ENCODE peak calls at places on chromosomes 6 and 20, in six cellular contexts. X is bronchial epithelial cell, A is IMR-90, K is lung, R is GM23338, Y is upper lobe of right lung. B is an unnamed sample.

GRCh38 chr6:37202788-37203491 is 33.0 kb downstream of the PIM1 start:
- DNase-seq in K (no peak), X (peak), R (no peak), Y (no peak), A (no peak), B (no peak)

GRCh38 chr20:1277529-1278322 is 11.6 kb downstream of the SNPH start:
- DNase-seq in A (no peak), K (no peak), R (no peak), Y (no peak), X (no peak), B (no peak)

GRCh38 chr6:107658920-107659879 is 164.9 kb downstream of the SCML4 start:
- DNase-seq in Y (no peak), X (peak), R (no peak), K (no peak), A (peak), B (no peak)

GRCh38 chr20:33246077-33246476 is 10.3 kb downstream of the BPIFA1 start:
- DNase-seq in A (no peak), K (no peak), Y (no peak), X (no peak), R (no peak), B (no peak)

GRCh38 chr6:168674595-168674994 is 233.6 kb downstream of the SMOC2 start:
- DNase-seq in Y (peak), A (no peak), X (no peak), R (no peak), K (no peak), B (no peak)

GRCh38 chr6:100446922-100447899 is 17.5 kb downstream of the SIM1 start:
- DNase-seq in Y (no peak), X (no peak), R (peak), K (no peak), A (no peak), B (peak)

GRCh38 chr6:41537359-41537758 is 8.8 kb upstream of the FOXP4 start:
- DNase-seq in K (no peak), X (no peak), Y (no peak), A (no peak), R (no peak), B (no peak)

GRCh38 chr6:72651191-72651590 is 29.3 kb downstream of the KCNQ5 start:
- DNase-seq in Y (no peak), X (no peak), R (no peak), K (no peak), A (no peak), B (no peak)

GRCh38 chr20:59349277-59349676 is 48.9 kb downstream of the EDN3 start:
- DNase-seq in K (no peak), X (no peak), R (no peak), A (no peak), Y (no peak), B (no peak)

GRCh38 chr20:41996951-41997350 is 378.8 kb upstream of the CHD6 start:
- DNase-seq in X (no peak), R (no peak), A (no peak), K (no peak), Y (no peak), B (peak)

GRCh38 chr6:35318200-35318844 is 20.7 kb downstream of the DEF6 start:
- DNase-seq in K (peak), Y (peak), X (peak), A (peak), R (peak), B (peak)

DNA sequence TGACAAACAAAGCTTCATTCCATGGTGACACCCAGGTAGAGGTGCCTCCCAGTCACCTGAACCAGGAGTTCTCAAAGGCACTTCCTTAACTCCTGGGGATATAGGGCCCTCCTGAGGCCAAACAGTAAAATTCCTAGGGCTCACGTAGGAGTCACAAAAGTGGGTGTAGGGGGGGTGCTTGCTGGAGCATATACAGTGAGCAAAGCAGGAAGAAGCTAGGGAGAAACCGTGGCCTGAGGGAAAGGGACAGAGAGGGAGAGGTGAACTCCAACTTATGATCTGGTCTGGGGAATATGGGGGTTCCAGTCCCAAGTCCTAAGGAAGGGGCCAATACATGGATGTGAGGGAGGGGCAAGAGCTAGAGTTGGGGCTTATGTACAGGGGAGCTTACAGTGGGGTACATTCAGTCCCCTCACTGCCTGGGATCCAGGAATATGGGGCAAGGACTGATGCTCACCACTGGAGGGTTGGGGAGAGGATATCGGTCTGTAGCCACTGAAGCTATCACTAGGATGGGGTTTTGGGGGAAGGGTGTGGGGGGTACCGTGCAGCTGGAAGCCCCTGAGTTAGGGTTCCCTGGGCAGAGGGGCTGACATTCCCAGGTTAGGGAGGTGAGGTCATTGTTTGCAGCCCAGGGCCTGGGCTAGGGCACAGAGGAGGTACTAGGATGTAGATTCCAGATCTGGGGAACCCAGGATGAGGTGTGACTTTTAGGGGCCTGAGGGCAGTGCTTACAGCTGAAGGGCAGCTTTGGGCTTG is 950 bp downstream of the PEDS1 start:
- DNase-seq in R (peak), Y (no peak), X (peak), K (no peak), A (no peak), B (peak)
- TF ChIP-seq CTCF in R (peak), Y (no peak), X (peak), K (no peak), A (no peak), B (no peak)

GRCh38 chr6:101607286-101607685 is 213.8 kb downstream of the GRIK2 start:
- DNase-seq in K (no peak), X (no peak), R (no peak), Y (no peak), A (no peak), B (no peak)
- H3K4me3 ChIP-seq in K (no peak), X (no peak), R (no peak), Y (no peak), A (no peak), B (no peak)

DNA sequence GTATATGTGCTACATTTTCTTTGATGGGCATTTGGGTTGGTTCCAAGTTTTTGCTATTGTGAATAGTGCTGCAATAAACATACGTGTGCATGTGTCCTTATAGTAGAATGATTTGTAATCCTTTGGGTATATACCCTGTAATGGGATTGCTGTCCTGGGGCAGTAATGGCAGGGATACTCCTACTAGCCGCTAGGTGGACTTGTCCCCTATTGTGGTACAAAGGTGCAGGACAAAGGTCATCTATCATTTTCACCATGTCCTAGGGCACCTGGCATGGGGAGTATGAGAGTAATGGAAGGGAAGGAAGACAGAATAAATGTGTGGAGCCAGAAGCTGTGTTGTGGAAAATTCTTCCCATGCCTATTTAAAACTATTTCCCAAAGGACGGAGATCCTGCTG is 174.6 kb downstream of the CLIC5 start:
- DNase-seq in X (no peak), Y (no peak), K (no peak), R (no peak), A (no peak), B (no peak)
- TF ChIP-seq CTCF in X (no peak), Y (no peak), K (no peak), R (no peak), A (no peak), B (no peak)

GRCh38 chr6:120320481-120321162 is 971.1 kb upstream of the MAN1A1 start:
- DNase-seq in A (no peak), K (no peak), X (no peak), R (no peak), Y (no peak), B (no peak)
- H3K4me3 ChIP-seq in A (no peak), K (no peak), X (no peak), R (no peak), Y (no peak), B (no peak)

DNA sequence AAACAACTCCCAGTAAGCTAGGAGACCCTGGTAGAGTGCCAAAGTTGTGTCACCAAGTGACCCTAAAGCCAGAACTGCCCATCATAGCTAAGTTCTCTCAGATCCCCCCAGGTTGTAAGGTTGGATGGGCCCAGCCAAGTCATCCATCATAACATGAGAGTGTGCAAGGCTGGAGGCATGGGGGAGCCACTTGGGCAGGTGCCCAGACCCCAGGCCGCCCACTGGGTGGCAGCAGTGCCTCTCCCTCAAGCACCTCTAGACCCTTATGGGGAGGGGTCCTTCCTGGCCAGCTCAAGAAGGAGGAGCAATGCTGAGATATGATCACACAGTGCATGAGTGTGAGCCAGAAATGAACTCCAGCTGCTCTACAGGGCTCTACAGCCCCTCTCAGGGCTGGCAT is 154.5 kb downstream of the MYLK4 start:
- DNase-seq in K (no peak), A (no peak), X (no peak), R (peak), Y (no peak), B (no peak)
- TF ChIP-seq CTCF in K (no peak), A (no peak), X (no peak), R (peak), Y (peak), B (no peak)

GRCh38 chr6:70411542-70411941 is 1.8 kb upstream of the FAM135A start:
- DNase-seq in R (no peak), X (peak), K (no peak), Y (no peak), A (no peak), B (no peak)
- H3K4me3 ChIP-seq in R (no peak), X (no peak), K (no peak), Y (no peak), A (no peak), B (no peak)

GRCh38 chr6:119565893-119566292 is 216.3 kb upstream of the MAN1A1 start:
- DNase-seq in X (peak), Y (no peak), K (no peak), R (no peak), A (no peak), B (no peak)

GRCh38 chr6:119566546-119567263 is 217.1 kb upstream of the MAN1A1 start:
- DNase-seq in Y (no peak), X (no peak), R (no peak), A (no peak), K (no peak), B (no peak)

GRCh38 chr6:119568580-119568979 is 219.0 kb upstream of the MAN1A1 start:
- DNase-seq in Y (no peak), A (no peak), R (no peak), X (no peak), K (no peak), B (no peak)
- TF ChIP-seq CTCF in Y (no peak), A (no peak), R (no peak), X (no peak), K (no peak), B (no peak)

GRCh38 chr6:137903933-137904821 is 37.1 kb downstream of the TNFAIP3 start:
- DNase-seq in X (peak), Y (no peak), R (no peak), K (no peak), A (peak), B (peak)
- H3K4me3 ChIP-seq in X (no peak), Y (no peak), R (no peak), K (no peak), A (no peak), B (no peak)

GRCh38 chr6:109372070-109372585 is 10.1 kb downstream of the CD164 start:
- DNase-seq in R (no peak), X (no peak), A (no peak), Y (no peak), K (no peak), B (peak)

GRCh38 chr6:109370792-109371191 is 11.5 kb downstream of the CD164 start:
- DNase-seq in Y (no peak), A (no peak), X (no peak), R (no peak), K (no peak), B (no peak)

GRCh38 chr6:109374493-109374892 is 7.8 kb downstream of the CD164 start:
- DNase-seq in A (no peak), K (no peak), Y (no peak), X (no peak), R (no peak), B (no peak)

GRCh38 chr6:109373333-109373732 is 8.9 kb downstream of the CD164 start:
- DNase-seq in R (no peak), Y (no peak), A (no peak), X (no peak), K (no peak), B (no peak)

DNA sequence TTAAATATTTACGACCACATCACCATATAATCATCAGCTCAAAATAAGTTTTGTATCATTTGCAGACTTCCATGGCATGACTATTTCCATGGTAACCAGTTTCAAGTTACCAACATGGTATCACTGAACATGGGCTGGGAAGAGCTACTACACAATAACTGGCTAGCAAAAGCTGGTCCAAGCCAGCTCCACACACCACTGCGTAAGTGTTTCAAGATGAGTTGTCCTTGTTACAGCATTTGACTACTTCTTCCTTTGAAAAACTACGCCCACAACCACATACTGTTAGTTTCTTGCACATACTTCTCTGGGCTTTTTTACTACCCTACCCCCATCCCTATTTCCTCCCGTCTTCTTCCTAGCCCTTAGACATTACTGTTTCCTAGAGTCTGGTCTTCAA is 8.5 kb downstream of the CD164 start:
- DNase-seq in Y (no peak), R (no peak), A (no peak), X (no peak), K (no peak), B (no peak)
- TF ChIP-seq CTCF in Y (no peak), R (no peak), A (no peak), X (no peak), K (no peak), B (no peak)

GRCh38 chr6:136751478-136751956 is 40.8 kb downstream of the MAP3K5 start:
- DNase-seq in R (no peak), Y (no peak), X (no peak), K (no peak), A (peak), B (no peak)
- H3K4me3 ChIP-seq in R (no peak), Y (no peak), X (no peak), K (no peak), A (no peak), B (no peak)